ENCODE peak calls at places on chromosomes 7 and 10, in six cellular contexts. U is omental fat pad; B is CD4-positive, alpha-beta memory T cell; T is NCI-H1105 treated with DMSO at 0.1 percent for 48 hours; O is aorta; E is GM19239. J is an unnamed sample.

GRCh38 chr7:112481337-112481736 is 546 bp downstream of the LSMEM1 start:
- DNase-seq in O (no peak), T (no peak), E (no peak), U (no peak), B (no peak), J (no peak)

GRCh38 chr10:43120116-43120947 is 17.9 kb upstream of the CSGALNACT2 start:
- DNase-seq in U (no peak), B (no peak), T (no peak), O (no peak), E (no peak), J (no peak)

GRCh38 chr10:104809288-104810090 is 168.4 kb downstream of the SORCS3 start:
- DNase-seq in B (no peak), U (no peak), O (no peak), E (no peak), T (peak), J (no peak)

GRCh38 chr7:4325732-4326131 is 356.4 kb upstream of the FOXK1 start:
- DNase-seq in U (no peak), B (no peak), E (no peak), O (no peak), T (no peak), J (no peak)

GRCh38 chr10:48748573-48748972 is 63.9 kb downstream of the WDFY4 start:
- DNase-seq in B (no peak), O (no peak), E (no peak), U (no peak), T (no peak), J (no peak)

GRCh38 chr7:16850772-16851466 is 30.9 kb downstream of the AGR3 start:
- DNase-seq in O (no peak), E (no peak), U (no peak), T (no peak), B (no peak), J (no peak)

GRCh38 chr7:98514211-98515150 is 102.6 kb upstream of the NPTX2 start:
- DNase-seq in U (no peak), B (no peak), O (no peak), E (no peak), T (no peak), J (no peak)

GRCh38 chr10:50592961-50593418 is 30.8 kb downstream of the SGMS1 start:
- DNase-seq in T (no peak), B (no peak), U (no peak), E (no peak), O (no peak), J (no peak)

GRCh38 chr10:128062837-128063563 is 63.2 kb downstream of the MKI67 start:
- DNase-seq in B (peak), U (no peak), E (peak), T (no peak), O (peak), J (no peak)

GRCh38 chr10:119312241-119312640 is 104.9 kb downstream of the GRK5 start:
- DNase-seq in T (no peak), B (no peak), U (no peak), O (no peak), E (no peak), J (no peak)

GRCh38 chr10:31304261-31304970 is 14.6 kb upstream of the ZEB1 start:
- DNase-seq in E (no peak), T (no peak), O (no peak), B (no peak), U (no peak), J (no peak)

GRCh38 chr7:13742126-13742525 is 247.3 kb downstream of the ETV1 start:
- DNase-seq in U (no peak), T (no peak), E (no peak), B (no peak), O (no peak), J (no peak)

GRCh38 chr10:90847436-90847835 is 10.4 kb downstream of the HTR7 start:
- DNase-seq in O (no peak), B (no peak), U (no peak), T (no peak), E (no peak), J (no peak)

GRCh38 chr10:10803273-10803672 is 214.4 kb upstream of the CELF2 start:
- DNase-seq in E (no peak), T (no peak), U (no peak), B (no peak), O (no peak), J (peak)

GRCh38 chr10:119725550-119726290 is at the start of gene INPP5F:
- DNase-seq in E (peak), U (peak), T (peak), B (peak), O (peak), J (peak)

GRCh38 chr10:61978965-61979364 is 77.5 kb downstream of the ARID5B start:
- DNase-seq in E (no peak), U (no peak), T (no peak), O (peak), B (no peak), J (no peak)

GRCh38 chr7:155918720-155919399 is 106.6 kb upstream of the SHH start:
- DNase-seq in O (no peak), E (no peak), B (no peak), T (no peak), U (no peak), J (no peak)

GRCh38 chr10:17209302-17209701 is 7.8 kb upstream of the TRDMT1 start:
- DNase-seq in O (no peak), E (no peak), U (no peak), B (no peak), T (no peak), J (no peak)

GRCh38 chr10:11881477-11882417 is 58.6 kb downstream of the PROSER2 start:
- DNase-seq in T (no peak), O (peak), E (no peak), U (no peak), B (no peak), J (no peak)

GRCh38 chr10:1217237-1217587 is 161.0 kb downstream of the WDR37 start:
- DNase-seq in U (no peak), O (no peak), T (no peak), B (no peak), E (no peak), J (no peak)

GRCh38 chr10:75108684-75109458 is 2.6 kb upstream of the SAMD8 start:
- DNase-seq in B (no peak), O (no peak), T (no peak), E (no peak), U (no peak), J (no peak)

GRCh38 chr7:130180571-130180971 is 24.6 kb downstream of the TMEM209 start:
- DNase-seq in O (no peak), T (no peak), U (no peak), E (no peak), B (no peak), J (no peak)

GRCh38 chr7:110830778-110831177 is 260.1 kb upstream of the LRRN3 start:
- DNase-seq in T (no peak), E (no peak), U (no peak), O (no peak), B (no peak), J (no peak)

J was measured in tibial artery.